ENCODE peak calls at places on chromosomes 13 and 19, in four cellular contexts. Y is WTC11, V is H1, C is A549. G is an unnamed sample.
A peak's percentile ranks its signal among the peaks of the same experiment; 100 is the strongest.

GRCh38 chr19:3667037-3667638 is 33.1 kb downstream of the PIP5K1C start:
- DNase-seq in V (no peak), Y (no peak), C (no peak), G (no peak)

GRCh38 chr13:64684108-64684507 is 2546.0 kb downstream of the PCDH9 start:
- DNase-seq in C (no peak), V (no peak), Y (no peak), G (no peak)

GRCh38 chr19:13146763-13147563 is 3.2 kb downstream of the STX10 start:
- DNase-seq in V (no peak), Y (no peak), C (no peak), G (no peak)

GRCh38 chr19:42942187-42942789 is 5.3 kb upstream of the PSG7 start:
- DNase-seq in V (no peak), C (peak; percentile 19), Y (peak; percentile 55), G (no peak)

GRCh38 chr13:109131698-109132257 is 502.4 kb downstream of the MYO16 start:
- DNase-seq in V (no peak), Y (no peak), C (no peak), G (no peak)

GRCh38 chr13:35672611-35673010 is 196.1 kb upstream of the MAB21L1 start:
- DNase-seq in C (no peak), V (no peak), Y (no peak), G (no peak)

GRCh38 chr13:80040977-80041310 is 300.0 kb downstream of the SPRY2 start:
- DNase-seq in C (no peak), Y (no peak), V (no peak), G (no peak)

GRCh38 chr19:1315470-1316166 is 29.9 kb downstream of the EFNA2 start:
- DNase-seq in V (no peak), Y (peak; percentile 66), C (peak; percentile 58), G (peak; percentile 31)

GRCh38 chr19:48630289-48631036 is 6.7 kb downstream of the DBP start:
- DNase-seq in Y (peak; percentile 72), C (no peak), V (no peak), G (peak; percentile 70)

GRCh38 chr19:10078329-10078728 is 7.8 kb upstream of the SHFL start:
- DNase-seq in C (no peak), Y (no peak), V (no peak), G (no peak)

GRCh38 chr19:36916991-36917390 is 859 bp downstream of the ZNF568 start:
- DNase-seq in V (no peak), Y (no peak), C (no peak), G (no peak)

GRCh38 chr13:39892731-39893293 is 237.3 kb downstream of the COG6 start:
- DNase-seq in V (no peak), C (no peak), Y (no peak), G (peak; percentile 95)

GRCh38 chr19:18418725-18419194 is 438 bp upstream of the SSBP4 start:
- DNase-seq in C (no peak), V (no peak), Y (no peak), G (no peak)

GRCh38 chr13:58712191-58712590 is 1080.6 kb downstream of the PCDH17 start:
- DNase-seq in V (peak; percentile 68), Y (peak; percentile 68), C (no peak), G (no peak)

GRCh38 chr13:113656831-113657671 is 947 bp downstream of the ATP4B start:
- DNase-seq in C (no peak), V (no peak), Y (peak; percentile 13), G (no peak)

GRCh38 chr19:31049431-31049830 is 299.8 kb downstream of the TSHZ3 start:
- DNase-seq in Y (no peak), C (no peak), V (no peak), G (no peak)
- TF ChIP-seq MAX in Y (no peak), C (no peak), V (no peak), G (no peak)

GRCh38 chr13:23060972-23061371 is 119.8 kb upstream of the SGCG start:
- DNase-seq in Y (no peak), C (no peak), V (no peak), G (no peak)
- TF ChIP-seq MAX in Y (no peak), C (no peak), V (no peak), G (no peak)

GRCh38 chr19:8388612-8388958 is 1.6 kb upstream of the RAB11B start:
- DNase-seq in C (no peak), Y (no peak), V (no peak), G (no peak)

GRCh38 chr19:8391274-8392016 is 1.3 kb downstream of the RAB11B start:
- DNase-seq in C (no peak), Y (no peak), V (no peak), G (no peak)

GRCh38 chr19:8392017-8392591 is 1.9 kb downstream of the RAB11B start:
- DNase-seq in Y (no peak), V (no peak), C (no peak), G (peak; percentile 63)

GRCh38 chr19:8389891-8390616 is at the start of gene RAB11B:
- DNase-seq in V (peak; percentile 99), Y (peak; percentile 99), C (peak; percentile 97), G (peak; percentile 100)

GRCh38 chr19:8390617-8390981 is 439 bp downstream of the RAB11B start:
- DNase-seq in C (peak; percentile 62), Y (peak; percentile 98), V (peak; percentile 91), G (peak; percentile 96)
- TF ChIP-seq MAX in C (no peak), Y (no peak), V (no peak), G (no peak)

GRCh38 chr19:11091343-11092153 is 2.3 kb downstream of the LDLR start:
- DNase-seq in C (peak; percentile 50), Y (no peak), V (no peak), G (peak; percentile 95)
- TF ChIP-seq MAX in C (peak; percentile 47), Y (no peak), V (no peak), G (no peak)

GRCh38 chr13:51892657-51893056 is 30.9 kb downstream of the CCDC70 start:
- DNase-seq in C (no peak), V (no peak), Y (no peak), G (no peak)

GRCh38 chr13:51885651-51886050 is 23.9 kb downstream of the CCDC70 start:
- DNase-seq in V (no peak), Y (no peak), C (no peak), G (no peak)

GRCh38 chr13:51883226-51883600 is 21.4 kb downstream of the CCDC70 start:
- DNase-seq in V (no peak), C (no peak), Y (no peak), G (no peak)

GRCh38 chr13:51882570-51883225 is 20.9 kb downstream of the CCDC70 start:
- DNase-seq in C (no peak), Y (no peak), V (no peak), G (no peak)

GRCh38 chr13:51887441-51887840 is 25.7 kb downstream of the CCDC70 start:
- DNase-seq in V (no peak), C (no peak), Y (no peak), G (no peak)
- TF ChIP-seq MAX in V (no peak), C (no peak), Y (no peak), G (no peak)

GRCh38 chr13:74114641-74115040 is 19.6 kb downstream of the KLF12 start:
- DNase-seq in C (no peak), Y (no peak), V (no peak), G (no peak)

GRCh38 chr13:74111901-74112824 is 22.0 kb downstream of the KLF12 start:
- DNase-seq in Y (no peak), V (no peak), C (no peak), G (no peak)

GRCh38 chr13:74117207-74117705 is 16.9 kb downstream of the KLF12 start:
- DNase-seq in Y (no peak), C (no peak), V (no peak), G (peak; percentile 66)

GRCh38 chr13:74114202-74114601 is 20.0 kb downstream of the KLF12 start:
- DNase-seq in V (no peak), Y (no peak), C (no peak), G (peak; percentile 28)

DNA sequence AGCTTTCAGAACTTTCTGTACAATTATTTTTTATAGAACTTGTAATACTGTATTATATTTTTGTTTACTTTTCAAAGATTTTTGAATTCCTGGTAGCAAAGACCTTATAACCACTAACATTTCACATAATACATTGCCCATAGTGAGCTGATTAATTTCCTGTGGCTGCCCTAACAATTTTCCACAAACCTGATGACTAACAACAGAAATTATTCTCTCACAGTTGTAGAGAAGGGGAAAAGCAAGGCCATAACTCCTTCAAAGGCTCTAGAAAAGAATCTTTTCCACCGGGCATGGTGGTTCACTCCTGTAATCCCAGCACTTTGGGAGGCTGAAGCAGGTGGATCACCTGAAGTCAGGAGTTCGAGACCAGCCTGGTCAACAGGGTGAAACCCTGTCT is 19.1 kb downstream of the KLF12 start:
- DNase-seq in C (no peak), Y (no peak), V (no peak), G (peak; percentile 88)
- TF ChIP-seq MAX in C (no peak), Y (no peak), V (no peak), G (no peak)

DNA sequence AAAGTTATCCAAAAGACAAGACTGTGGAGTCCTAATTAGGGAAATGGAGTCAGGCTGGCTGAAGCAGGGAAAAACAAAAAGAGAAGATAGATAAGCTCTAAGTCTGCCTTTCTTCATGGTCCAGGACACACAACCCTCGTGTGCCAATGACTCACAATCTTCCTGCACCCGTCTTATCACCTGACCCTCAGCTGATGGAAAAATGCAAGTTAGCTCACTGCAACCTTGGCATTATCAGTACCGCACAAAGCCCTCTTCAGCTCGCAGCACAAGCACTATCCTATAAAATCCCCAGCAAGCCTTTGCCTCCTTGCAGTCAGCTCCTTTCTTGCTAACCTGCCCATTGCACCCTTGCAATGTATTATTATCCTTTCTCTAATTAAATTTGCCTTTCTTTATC is 4.3 kb downstream of the OR7A5 start:
- DNase-seq in V (no peak), Y (no peak), C (no peak), G (no peak)
- TF ChIP-seq MAX in V (no peak), Y (no peak), C (no peak), G (no peak)